ENCODE peak calls at places on chromosomes 3 and 15, in six cellular contexts. One of them, this sample, is unnamed.

GRCh38 chr3:8457039-8457438 is 44.6 kb upstream of the LMCD1 start:
- DNase-seq in GM12878: no peak
- DNase-seq in HepG2: no peak
- DNase-seq in K562: no peak
- DNase-seq in H1: no peak
- DNase-seq in GM12891: no peak
- DNase-seq in this sample: no peak

GRCh38 chr3:101849714-101850326 is 506 bp downstream of the NFKBIZ start:
- DNase-seq in GM12878: no peak
- DNase-seq in K562: peak
- DNase-seq in HepG2: no peak
- DNase-seq in H1: peak
- DNase-seq in GM12891: no peak
- DNase-seq in this sample: no peak

GRCh38 chr3:4515896-4516295 is 22.7 kb downstream of the ITPR1 start:
- DNase-seq in K562: no peak
- DNase-seq in H1: no peak
- DNase-seq in GM12878: no peak
- DNase-seq in HepG2: no peak
- DNase-seq in GM12891: no peak
- DNase-seq in this sample: no peak

GRCh38 chr3:15287565-15288330 is 44.6 kb downstream of the SH3BP5 start:
- DNase-seq in GM12891: no peak
- DNase-seq in H1: no peak
- DNase-seq in GM12878: no peak
- DNase-seq in HepG2: no peak
- DNase-seq in K562: no peak
- DNase-seq in this sample: no peak

GRCh38 chr3:43894176-43895049 is 203.7 kb downstream of the ABHD5 start:
- DNase-seq in GM12891: no peak
- DNase-seq in HepG2: no peak
- DNase-seq in H1: peak
- DNase-seq in K562: peak
- DNase-seq in GM12878: no peak
- DNase-seq in this sample: peak

GRCh38 chr3:176286456-176287115 is 910.7 kb downstream of the TBL1XR1 start:
- DNase-seq in H1: no peak
- DNase-seq in HepG2: no peak
- DNase-seq in K562: no peak
- DNase-seq in GM12878: no peak
- DNase-seq in GM12891: no peak
- DNase-seq in this sample: no peak

GRCh38 chr15:74829500-74829899 is 3.1 kb downstream of the CPLX3 start:
- DNase-seq in HepG2: no peak
- DNase-seq in K562: no peak
- DNase-seq in GM12891: no peak
- DNase-seq in GM12878: no peak
- DNase-seq in H1: no peak
- DNase-seq in this sample: no peak

GRCh38 chr15:48978638-48979037 is 14.9 kb upstream of the SHC4 start:
- DNase-seq in HepG2: no peak
- DNase-seq in GM12891: no peak
- DNase-seq in GM12878: no peak
- DNase-seq in H1: no peak
- DNase-seq in K562: no peak
- DNase-seq in this sample: no peak

GRCh38 chr3:196650740-196651311 is 11.3 kb downstream of the NRROS start:
- DNase-seq in H1: no peak
- DNase-seq in HepG2: peak
- DNase-seq in K562: peak
- DNase-seq in GM12891: no peak
- DNase-seq in GM12878: no peak
- DNase-seq in this sample: no peak

GRCh38 chr3:42043116-42043796 is 47.9 kb upstream of the TRAK1 start:
- DNase-seq in K562: no peak
- DNase-seq in GM12878: no peak
- DNase-seq in HepG2: peak
- DNase-seq in H1: peak
- DNase-seq in GM12891: no peak
- DNase-seq in this sample: no peak

GRCh38 chr15:84960391-84961113 is 21.1 kb upstream of the PDE8A start:
- DNase-seq in HepG2: no peak
- DNase-seq in GM12891: no peak
- DNase-seq in K562: no peak
- DNase-seq in H1: no peak
- DNase-seq in GM12878: no peak
- DNase-seq in this sample: no peak

GRCh38 chr3:21672303-21672702 is 78.7 kb downstream of the ZNF385D start:
- DNase-seq in HepG2: no peak
- DNase-seq in GM12891: no peak
- DNase-seq in K562: no peak
- DNase-seq in H1: no peak
- DNase-seq in GM12878: no peak
- DNase-seq in this sample: no peak

GRCh38 chr15:88178631-88179030 is 77.9 kb downstream of the NTRK3 start:
- DNase-seq in GM12878: peak
- DNase-seq in H1: no peak
- DNase-seq in K562: no peak
- DNase-seq in GM12891: no peak
- DNase-seq in HepG2: no peak
- DNase-seq in this sample: no peak

GRCh38 chr3:177934001-177934891 is 602.0 kb upstream of the KCNMB2 start:
- DNase-seq in GM12891: no peak
- DNase-seq in GM12878: no peak
- DNase-seq in HepG2: peak
- DNase-seq in K562: no peak
- DNase-seq in H1: no peak
- DNase-seq in this sample: no peak

GRCh38 chr3:46497556-46498265 is at the start of gene RTP3:
- DNase-seq in HepG2: no peak
- DNase-seq in GM12891: no peak
- DNase-seq in GM12878: no peak
- DNase-seq in K562: no peak
- DNase-seq in H1: peak
- DNase-seq in this sample: no peak

GRCh38 chr3:122111974-122112373 is 56.8 kb downstream of the CD86 start:
- DNase-seq in GM12878: no peak
- DNase-seq in H1: no peak
- DNase-seq in HepG2: no peak
- DNase-seq in K562: no peak
- DNase-seq in GM12891: no peak
- DNase-seq in this sample: no peak

GRCh38 chr15:30065025-30065801 is 17.5 kb upstream of the GOLGA8J start:
- DNase-seq in H1: no peak
- DNase-seq in HepG2: no peak
- DNase-seq in K562: no peak
- DNase-seq in GM12878: no peak
- DNase-seq in GM12891: no peak
- DNase-seq in this sample: no peak

GRCh38 chr3:58639001-58639400 is 27.6 kb downstream of the FAM3D start:
- DNase-seq in K562: no peak
- DNase-seq in GM12878: no peak
- DNase-seq in HepG2: no peak
- DNase-seq in H1: no peak
- DNase-seq in GM12891: no peak
- DNase-seq in this sample: no peak

GRCh38 chr3:124768812-124769211 is 38.6 kb downstream of the UMPS start:
- DNase-seq in K562: peak
- DNase-seq in HepG2: peak
- DNase-seq in GM12878: no peak
- DNase-seq in GM12891: peak
- DNase-seq in H1: no peak
- DNase-seq in this sample: peak

GRCh38 chr3:4261411-4261810 is 41.8 kb upstream of the SETMAR start:
- DNase-seq in H1: no peak
- DNase-seq in GM12891: no peak
- DNase-seq in K562: no peak
- DNase-seq in GM12878: no peak
- DNase-seq in HepG2: no peak
- DNase-seq in this sample: no peak

GRCh38 chr15:98025237-98025636 is 64.7 kb downstream of the ARRDC4 start:
- DNase-seq in HepG2: no peak
- DNase-seq in K562: no peak
- DNase-seq in GM12891: no peak
- DNase-seq in H1: no peak
- DNase-seq in GM12878: no peak
- DNase-seq in this sample: no peak

GRCh38 chr3:124035463-124036121 is 43.7 kb upstream of the ROPN1 start:
- DNase-seq in K562: no peak
- DNase-seq in H1: no peak
- DNase-seq in HepG2: no peak
- DNase-seq in GM12891: no peak
- DNase-seq in GM12878: no peak
- DNase-seq in this sample: no peak

GRCh38 chr15:22916606-22917350 is 63.4 kb downstream of the CYFIP1 start:
- DNase-seq in K562: no peak
- DNase-seq in H1: no peak
- DNase-seq in GM12891: no peak
- DNase-seq in GM12878: no peak
- DNase-seq in HepG2: no peak
- DNase-seq in this sample: no peak

GRCh38 chr3:189967254-189967865 is 153.3 kb downstream of the P3H2 start:
- DNase-seq in GM12891: peak
- DNase-seq in HepG2: peak
- DNase-seq in K562: peak
- DNase-seq in H1: no peak
- DNase-seq in GM12878: no peak
- DNase-seq in this sample: no peak

GRCh38 chr15:61687124-61687523 is 373.1 kb downstream of the VPS13C start:
- DNase-seq in K562: no peak
- DNase-seq in GM12891: no peak
- DNase-seq in GM12878: no peak
- DNase-seq in H1: no peak
- DNase-seq in HepG2: no peak
- DNase-seq in this sample: no peak

GRCh38 chr15:61685971-61686370 is 374.3 kb downstream of the VPS13C start:
- DNase-seq in H1: no peak
- DNase-seq in GM12878: no peak
- DNase-seq in K562: no peak
- DNase-seq in GM12891: no peak
- DNase-seq in HepG2: no peak
- DNase-seq in this sample: no peak

GRCh38 chr15:61687651-61688050 is 372.6 kb downstream of the VPS13C start:
- DNase-seq in H1: no peak
- DNase-seq in GM12878: no peak
- DNase-seq in GM12891: no peak
- DNase-seq in K562: no peak
- DNase-seq in HepG2: no peak
- DNase-seq in this sample: no peak

GRCh38 chr15:61685513-61685912 is 374.7 kb downstream of the VPS13C start:
- DNase-seq in GM12878: no peak
- DNase-seq in HepG2: no peak
- DNase-seq in GM12891: no peak
- DNase-seq in H1: no peak
- DNase-seq in K562: no peak
- DNase-seq in this sample: no peak

GRCh38 chr15:61689067-61689466 is 371.2 kb downstream of the VPS13C start:
- DNase-seq in GM12878: no peak
- DNase-seq in H1: no peak
- DNase-seq in K562: no peak
- DNase-seq in HepG2: no peak
- DNase-seq in GM12891: no peak
- DNase-seq in this sample: no peak
- TF ChIP-seq TAF1 in GM12878: no peak
- TF ChIP-seq TAF1 in H1: no peak
- TF ChIP-seq TAF1 in K562: no peak
- TF ChIP-seq TAF1 in HepG2: no peak
- TF ChIP-seq TAF1 in GM12891: no peak
- TF ChIP-seq TAF1 in this sample: no peak

DNA sequence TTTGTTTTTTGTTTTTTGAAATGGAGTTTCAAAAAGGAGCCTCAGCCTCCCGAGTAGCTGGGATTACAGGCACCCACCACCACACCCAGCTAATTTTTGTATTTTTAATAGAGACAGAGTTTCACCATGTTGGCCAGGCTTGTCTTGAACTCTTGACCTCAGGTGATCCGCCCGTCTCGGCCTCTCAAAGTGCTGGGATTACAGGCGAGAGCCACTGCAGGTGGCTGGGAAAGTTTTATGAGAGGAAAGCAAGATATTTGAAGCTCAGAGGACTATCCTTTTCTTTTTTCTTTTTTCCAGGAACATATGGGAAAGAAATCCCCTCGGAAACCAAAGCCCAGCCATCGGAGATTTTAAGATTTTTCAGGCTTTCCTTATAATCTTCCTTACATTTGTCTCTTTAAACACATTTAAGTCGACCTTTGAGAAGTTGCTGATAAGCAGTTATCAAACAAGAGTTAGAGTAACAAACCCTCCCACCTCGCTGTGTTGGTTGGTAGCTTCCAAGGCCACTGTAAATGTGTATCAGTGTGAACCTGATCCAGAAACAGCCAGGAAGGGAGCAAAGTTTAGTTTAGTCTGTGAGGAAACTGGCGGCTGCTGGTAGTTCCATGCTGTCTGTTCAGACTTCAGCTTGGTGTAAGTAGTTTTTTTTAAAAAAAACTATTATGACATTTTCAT is 34.5 kb upstream of the MAP3K13 start:
- DNase-seq in GM12878: no peak
- DNase-seq in HepG2: peak
- DNase-seq in H1: no peak
- DNase-seq in K562: no peak
- DNase-seq in GM12891: no peak
- DNase-seq in this sample: no peak
- TF ChIP-seq POLR2A in GM12878: no peak
- TF ChIP-seq POLR2A in HepG2: peak
- TF ChIP-seq POLR2A in H1: no peak
- TF ChIP-seq POLR2A in K562: no peak
- TF ChIP-seq POLR2A in GM12891: no peak
- TF ChIP-seq POLR2A in this sample: no peak

DNA sequence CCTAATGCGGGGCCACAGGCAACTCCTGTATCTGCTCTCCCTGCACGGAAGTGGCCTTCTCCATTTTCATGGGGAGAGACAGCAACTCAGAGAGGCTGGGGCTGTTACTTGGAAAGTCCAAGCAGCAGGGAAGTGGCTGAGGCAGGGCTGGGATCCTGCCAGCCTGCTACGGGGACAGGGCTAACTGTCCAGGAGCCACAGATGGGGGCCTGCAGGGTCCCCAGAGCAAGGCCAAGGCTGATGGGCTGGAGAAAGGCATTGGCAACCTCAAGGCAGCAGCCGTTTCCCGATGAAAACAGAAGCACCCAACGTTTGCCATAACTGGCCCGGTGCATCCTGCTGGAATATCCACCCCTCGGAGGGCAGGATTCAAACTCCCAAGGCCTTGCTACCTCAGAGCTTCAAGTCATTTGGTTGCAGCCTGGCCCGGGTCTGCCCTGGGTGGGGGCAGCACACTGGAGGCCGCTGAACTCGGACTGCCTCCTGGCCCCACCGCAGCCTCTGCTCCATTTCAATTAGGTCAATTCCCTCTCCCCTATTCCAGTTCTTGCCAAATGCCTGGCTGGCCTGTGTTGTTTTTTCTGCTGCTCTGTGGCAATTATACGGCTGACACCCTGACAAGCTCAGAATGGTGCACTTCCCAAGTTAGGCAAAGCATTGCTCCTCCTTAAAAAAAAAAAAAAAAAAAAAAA is 143.5 kb downstream of the NUP210 start:
- DNase-seq in H1: no peak
- DNase-seq in K562: no peak
- DNase-seq in GM12878: no peak
- DNase-seq in HepG2: no peak
- DNase-seq in GM12891: no peak
- DNase-seq in this sample: no peak
- TF ChIP-seq TAF1 in H1: no peak
- TF ChIP-seq TAF1 in K562: no peak
- TF ChIP-seq TAF1 in GM12878: no peak
- TF ChIP-seq TAF1 in HepG2: no peak
- TF ChIP-seq TAF1 in GM12891: no peak
- TF ChIP-seq TAF1 in this sample: no peak

GRCh38 chr15:60355148-60355857 is 42.5 kb downstream of the ANXA2 start:
- DNase-seq in HepG2: no peak
- DNase-seq in H1: no peak
- DNase-seq in GM12891: no peak
- DNase-seq in GM12878: no peak
- DNase-seq in K562: no peak
- DNase-seq in this sample: no peak
- TF ChIP-seq POLR2A in HepG2: no peak
- TF ChIP-seq POLR2A in H1: no peak
- TF ChIP-seq POLR2A in GM12891: no peak
- TF ChIP-seq POLR2A in GM12878: no peak
- TF ChIP-seq POLR2A in K562: no peak
- TF ChIP-seq POLR2A in this sample: no peak

This sample was measured in GM12892.